ENCODE peak calls at places on chromosomes 13 and 19, in six cellular contexts. P is A549; C is MG63; E is effector CD8-positive, alpha-beta T cell; T is activated CD4-positive, CD25-positive, alpha-beta regulatory T cell treated with anti-CD3 and anti-CD28 coated beads, Interleukin-2, amount 50 U/mL, for 72 hours; B is H54. H is an unnamed sample.

GRCh38 chr13:79703772-79704171 is 222.8 kb downstream of the NDFIP2 start:
- DNase-seq in E (no peak), B (no peak), C (no peak), P (no peak), T (no peak), H (no peak)

GRCh38 chr19:44777715-44778347 is at the start of gene CBLC:
- DNase-seq in T (no peak), P (no peak), C (no peak), B (no peak), E (no peak), H (no peak)

GRCh38 chr13:101917833-101918755 is 465.6 kb downstream of the ITGBL1 start:
- DNase-seq in B (peak; percentile 42), T (no peak), P (no peak), E (no peak), C (no peak), H (peak; percentile 4)

GRCh38 chr19:23823952-23824389 is 65.3 kb upstream of the ZNF681 start:
- DNase-seq in E (no peak), C (no peak), B (no peak), P (no peak), T (no peak), H (no peak)

GRCh38 chr13:96792188-96792587 is 202.1 kb downstream of the OXGR1 start:
- DNase-seq in C (no peak), T (no peak), B (no peak), P (no peak), E (no peak), H (no peak)

GRCh38 chr19:11254662-11255061 is 7.7 kb downstream of the DOCK6 start:
- DNase-seq in P (no peak), C (no peak), E (no peak), T (no peak), B (no peak), H (no peak)

GRCh38 chr19:38975861-38976271 is 324 bp upstream of the FBXO17 start:
- DNase-seq in T (no peak), E (no peak), B (peak; percentile 40), C (no peak), P (peak; percentile 71), H (no peak)

GRCh38 chr19:47240561-47240960 is 9.6 kb upstream of the BBC3 start:
- DNase-seq in T (no peak), B (no peak), P (no peak), C (no peak), E (no peak), H (no peak)

GRCh38 chr19:30565680-30566079 is 193.5 kb downstream of the ZNF536 start:
- DNase-seq in E (no peak), C (no peak), P (no peak), B (no peak), T (no peak), H (no peak)

GRCh38 chr19:6632002-6632621 is 37.8 kb downstream of the TNFSF14 start:
- DNase-seq in B (peak; percentile 25), E (peak; percentile 71), T (peak; percentile 73), P (peak; percentile 25), C (peak; percentile 19), H (peak; percentile 62)

GRCh38 chr19:17069249-17069648 is 6.0 kb downstream of the HAUS8 start:
- DNase-seq in P (no peak), B (no peak), E (no peak), T (no peak), C (no peak), H (no peak)

GRCh38 chr13:41496420-41497234 is 39.3 kb downstream of the RGCC start:
- DNase-seq in B (no peak), E (no peak), P (no peak), C (no peak), T (no peak), H (peak; percentile 6)

GRCh38 chr19:18262917-18263316 is 11.3 kb downstream of the IQCN start:
- DNase-seq in C (no peak), B (no peak), P (no peak), E (no peak), T (no peak), H (no peak)

GRCh38 chr13:23547000-23547590 is 23.1 kb upstream of the TNFRSF19 start:
- DNase-seq in C (peak; percentile 59), B (no peak), P (no peak), T (no peak), E (no peak), H (no peak)

GRCh38 chr19:41528106-41528505 is 47.9 kb upstream of the CEACAM21 start:
- DNase-seq in T (no peak), E (no peak), P (no peak), C (no peak), B (no peak), H (no peak)

GRCh38 chr19:49335784-49336481 is 727 bp downstream of the CD37 start:
- DNase-seq in T (no peak), P (no peak), E (no peak), B (no peak), C (no peak), H (no peak)

GRCh38 chr19:54281008-54281728 is at the start of gene LILRB2:
- DNase-seq in B (no peak), T (no peak), C (no peak), P (no peak), E (no peak), H (no peak)

GRCh38 chr19:2043864-2044708 is 7.0 kb downstream of the MKNK2 start:
- DNase-seq in C (no peak), E (no peak), T (no peak), P (no peak), B (no peak), H (no peak)

GRCh38 chr19:18340237-18340989 is at the start of gene PGPEP1:
- DNase-seq in C (peak; percentile 65), T (peak; percentile 80), B (peak; percentile 68), P (no peak), E (peak; percentile 45), H (peak; percentile 62)

GRCh38 chr19:45011959-45012358 is 10.7 kb downstream of the RELB start:
- DNase-seq in T (no peak), B (no peak), C (no peak), P (no peak), E (no peak), H (no peak)

GRCh38 chr13:42215578-42216421 is 56.2 kb upstream of the AKAP11 start:
- DNase-seq in B (no peak), C (peak; percentile 33), P (no peak), E (no peak), T (no peak), H (peak; percentile 25)

GRCh38 chr19:51471527-51471926 is 6.8 kb upstream of the CEACAM18 start:
- DNase-seq in E (no peak), P (no peak), T (no peak), B (no peak), C (no peak), H (no peak)

GRCh38 chr13:34452831-34453230 is 489.2 kb upstream of the NBEA start:
- DNase-seq in C (no peak), B (no peak), T (no peak), P (no peak), E (no peak), H (no peak)

GRCh38 chr13:89402211-89402610 is 1731.0 kb downstream of the SLITRK5 start:
- DNase-seq in T (no peak), E (no peak), C (no peak), P (no peak), B (no peak), H (no peak)

GRCh38 chr13:59176775-59177174 is 987.0 kb downstream of the DIAPH3 start:
- DNase-seq in T (no peak), E (no peak), P (no peak), C (no peak), B (no peak), H (no peak)

GRCh38 chr19:2064788-2065524 is 13.9 kb upstream of the MKNK2 start:
- DNase-seq in B (no peak), E (no peak), P (no peak), T (no peak), C (no peak), H (no peak)

GRCh38 chr19:39237200-39238184 is 7.3 kb downstream of the IFNL3 start:
- DNase-seq in T (peak; percentile 50), B (peak; percentile 49), P (no peak), E (peak; percentile 13), C (no peak), H (peak; percentile 48)

GRCh38 chr13:114109646-114110045 is 22.8 kb downstream of the RASA3 start:
- DNase-seq in T (peak; percentile 29), P (no peak), C (no peak), B (no peak), E (no peak), H (no peak)